ENCODE peak calls at places on chromosomes 11 and 22, in seven cellular contexts. One of them, this sample, is unnamed.
A peak's percentile ranks its signal among the peaks of the same experiment; 100 is the strongest.

GRCh38 chr11:26842458-26842841 is 120.6 kb upstream of the SLC5A12 start:
- DNase-seq in left lung: no peak
- DNase-seq in K562: no peak
- DNase-seq in A172: no peak
- DNase-seq in LNCaP clone FGC: no peak
- DNase-seq in progenitor cell of endocrine pancreas: no peak
- DNase-seq in SK-N-DZ: no peak
- DNase-seq in this sample: no peak

GRCh38 chr22:19841641-19842385 is 12.9 kb downstream of the GNB1L start:
- DNase-seq in left lung: no peak
- DNase-seq in K562: no peak
- DNase-seq in A172: no peak
- DNase-seq in LNCaP clone FGC: no peak
- DNase-seq in progenitor cell of endocrine pancreas: no peak
- DNase-seq in SK-N-DZ: no peak
- DNase-seq in this sample: no peak

GRCh38 chr22:17808688-17809403 is 34.6 kb upstream of the BID start:
- DNase-seq in left lung: no peak
- DNase-seq in K562: no peak
- DNase-seq in A172: no peak
- DNase-seq in LNCaP clone FGC: no peak
- DNase-seq in progenitor cell of endocrine pancreas: no peak
- DNase-seq in SK-N-DZ: no peak
- DNase-seq in this sample: peak; percentile 7

GRCh38 chr11:88179141-88179540 is 3.9 kb upstream of the RAB38 start:
- DNase-seq in left lung: no peak
- DNase-seq in K562: no peak
- DNase-seq in A172: peak; percentile 24
- DNase-seq in LNCaP clone FGC: no peak
- DNase-seq in progenitor cell of endocrine pancreas: no peak
- DNase-seq in SK-N-DZ: no peak
- DNase-seq in this sample: no peak

GRCh38 chr11:125303186-125303585 is 138.6 kb downstream of the PKNOX2 start:
- DNase-seq in left lung: no peak
- DNase-seq in K562: no peak
- DNase-seq in A172: no peak
- DNase-seq in LNCaP clone FGC: no peak
- DNase-seq in progenitor cell of endocrine pancreas: no peak
- DNase-seq in SK-N-DZ: no peak
- DNase-seq in this sample: no peak

GRCh38 chr22:43434601-43435311 is 22.9 kb downstream of the MPPED1 start:
- DNase-seq in left lung: no peak
- DNase-seq in K562: no peak
- DNase-seq in A172: no peak
- DNase-seq in LNCaP clone FGC: no peak
- DNase-seq in progenitor cell of endocrine pancreas: no peak
- DNase-seq in SK-N-DZ: no peak
- DNase-seq in this sample: no peak

GRCh38 chr11:115961168-115962003 is 457.2 kb upstream of the CADM1 start:
- DNase-seq in left lung: no peak
- DNase-seq in K562: no peak
- DNase-seq in A172: no peak
- DNase-seq in LNCaP clone FGC: no peak
- DNase-seq in progenitor cell of endocrine pancreas: no peak
- DNase-seq in SK-N-DZ: no peak
- DNase-seq in this sample: no peak

GRCh38 chr22:47190276-47190956 is 428.0 kb downstream of the TBC1D22A start:
- DNase-seq in left lung: no peak
- DNase-seq in K562: no peak
- DNase-seq in A172: no peak
- DNase-seq in LNCaP clone FGC: no peak
- DNase-seq in progenitor cell of endocrine pancreas: no peak
- DNase-seq in SK-N-DZ: no peak
- DNase-seq in this sample: no peak

GRCh38 chr11:74018331-74019005 is 9.6 kb upstream of the UCP3 start:
- DNase-seq in left lung: peak; percentile 94
- DNase-seq in K562: no peak
- DNase-seq in A172: no peak
- DNase-seq in LNCaP clone FGC: peak; percentile 82
- DNase-seq in progenitor cell of endocrine pancreas: no peak
- DNase-seq in SK-N-DZ: no peak
- DNase-seq in this sample: no peak

GRCh38 chr11:61174949-61175348 is 13.7 kb upstream of the VPS37C start:
- DNase-seq in left lung: no peak
- DNase-seq in K562: no peak
- DNase-seq in A172: no peak
- DNase-seq in LNCaP clone FGC: no peak
- DNase-seq in progenitor cell of endocrine pancreas: no peak
- DNase-seq in SK-N-DZ: no peak
- DNase-seq in this sample: no peak

GRCh38 chr11:64275031-64275800 is 9.2 kb downstream of the BAD start:
- DNase-seq in left lung: no peak
- DNase-seq in K562: no peak
- DNase-seq in A172: no peak
- DNase-seq in LNCaP clone FGC: no peak
- DNase-seq in progenitor cell of endocrine pancreas: no peak
- DNase-seq in SK-N-DZ: no peak
- DNase-seq in this sample: no peak

GRCh38 chr11:68384530-68385081 is 72.2 kb downstream of the LRP5 start:
- DNase-seq in left lung: no peak
- DNase-seq in K562: no peak
- DNase-seq in A172: no peak
- DNase-seq in LNCaP clone FGC: no peak
- DNase-seq in progenitor cell of endocrine pancreas: no peak
- DNase-seq in SK-N-DZ: no peak
- DNase-seq in this sample: no peak

GRCh38 chr11:113387605-113388211 is at the start of gene ANKK1:
- DNase-seq in left lung: no peak
- DNase-seq in K562: peak; percentile 25
- DNase-seq in A172: no peak
- DNase-seq in LNCaP clone FGC: no peak
- DNase-seq in progenitor cell of endocrine pancreas: peak; percentile 35
- DNase-seq in SK-N-DZ: no peak
- DNase-seq in this sample: no peak

GRCh38 chr11:110478410-110478809 is 48.7 kb downstream of the FDX1 start:
- DNase-seq in left lung: no peak
- DNase-seq in K562: peak; percentile 50
- DNase-seq in A172: no peak
- DNase-seq in LNCaP clone FGC: no peak
- DNase-seq in progenitor cell of endocrine pancreas: peak; percentile 12
- DNase-seq in SK-N-DZ: no peak
- DNase-seq in this sample: no peak

GRCh38 chr11:64638017-64638664 is 47.1 kb downstream of the SLC22A12 start:
- DNase-seq in left lung: no peak
- DNase-seq in K562: peak; percentile 71
- DNase-seq in A172: no peak
- DNase-seq in LNCaP clone FGC: no peak
- DNase-seq in progenitor cell of endocrine pancreas: no peak
- DNase-seq in SK-N-DZ: peak; percentile 86
- DNase-seq in this sample: no peak

GRCh38 chr11:67370351-67371076 is 2.9 kb downstream of the CLCF1 start:
- DNase-seq in left lung: no peak
- DNase-seq in K562: no peak
- DNase-seq in A172: no peak
- DNase-seq in LNCaP clone FGC: no peak
- DNase-seq in progenitor cell of endocrine pancreas: no peak
- DNase-seq in SK-N-DZ: no peak
- DNase-seq in this sample: no peak

GRCh38 chr11:67292671-67293070 is 3.6 kb downstream of the ANKRD13D start:
- DNase-seq in left lung: no peak
- DNase-seq in K562: no peak
- DNase-seq in A172: no peak
- DNase-seq in LNCaP clone FGC: no peak
- DNase-seq in progenitor cell of endocrine pancreas: no peak
- DNase-seq in SK-N-DZ: no peak
- DNase-seq in this sample: no peak

GRCh38 chr11:122900803-122901202 is 18.2 kb downstream of the JHY start:
- DNase-seq in left lung: no peak
- DNase-seq in K562: no peak
- DNase-seq in A172: no peak
- DNase-seq in LNCaP clone FGC: no peak
- DNase-seq in progenitor cell of endocrine pancreas: no peak
- DNase-seq in SK-N-DZ: no peak
- DNase-seq in this sample: no peak

GRCh38 chr22:49896201-49896600 is 22.0 kb downstream of the ALG12 start:
- DNase-seq in left lung: peak; percentile 15
- DNase-seq in K562: no peak
- DNase-seq in A172: no peak
- DNase-seq in LNCaP clone FGC: no peak
- DNase-seq in progenitor cell of endocrine pancreas: no peak
- DNase-seq in SK-N-DZ: no peak
- DNase-seq in this sample: no peak

GRCh38 chr11:34977039-34977906 is 60.9 kb downstream of the PDHX start:
- DNase-seq in left lung: no peak
- DNase-seq in K562: no peak
- DNase-seq in A172: peak; percentile 81
- DNase-seq in LNCaP clone FGC: peak; percentile 79
- DNase-seq in progenitor cell of endocrine pancreas: no peak
- DNase-seq in SK-N-DZ: no peak
- DNase-seq in this sample: no peak

GRCh38 chr22:36329217-36330078 is 58.3 kb downstream of the MYH9 start:
- DNase-seq in left lung: peak; percentile 70
- DNase-seq in K562: peak; percentile 64
- DNase-seq in A172: peak; percentile 98
- DNase-seq in LNCaP clone FGC: peak; percentile 85
- DNase-seq in progenitor cell of endocrine pancreas: peak; percentile 52
- DNase-seq in SK-N-DZ: peak; percentile 64
- DNase-seq in this sample: no peak

GRCh38 chr11:2581151-2581930 is 118.5 kb downstream of the KCNQ1OT1 start:
- DNase-seq in left lung: peak; percentile 25
- DNase-seq in K562: no peak
- DNase-seq in A172: no peak
- DNase-seq in LNCaP clone FGC: no peak
- DNase-seq in progenitor cell of endocrine pancreas: peak; percentile 7
- DNase-seq in SK-N-DZ: no peak
- DNase-seq in this sample: no peak

GRCh38 chr11:124081496-124081895 is 33.8 kb upstream of the VWA5A start:
- DNase-seq in left lung: no peak
- DNase-seq in K562: no peak
- DNase-seq in A172: no peak
- DNase-seq in LNCaP clone FGC: no peak
- DNase-seq in progenitor cell of endocrine pancreas: no peak
- DNase-seq in SK-N-DZ: no peak
- DNase-seq in this sample: no peak

This sample was measured in NCI-H1436 treated with DMSO at 0.1 percent for 48 hours.